ENCODE peak calls at places on chromosomes 11 and 22, in five cellular contexts. K is sigmoid colon, T is stomach, G is H1, D is tibial nerve. X is an unnamed sample.

GRCh38 chr11:90855531-90855930 is 632.7 kb upstream of the CHORDC1 start:
- DNase-seq in D (no peak), G (no peak), T (no peak), K (no peak), X (no peak)

GRCh38 chr11:48081151-48082010 is 101.0 kb downstream of the PTPRJ start:
- DNase-seq in D (peak; percentile 57), T (no peak), K (peak; percentile 78), G (no peak), X (no peak)

GRCh38 chr22:22565991-22566390 is 6.9 kb upstream of the PRAME start:
- DNase-seq in D (no peak), T (no peak), K (no peak), G (no peak), X (no peak)

GRCh38 chr11:43366597-43367121 is 7.9 kb downstream of the TTC17 start:
- DNase-seq in T (no peak), K (no peak), G (no peak), D (no peak), X (no peak)

GRCh38 chr11:723120-723883 is 17.3 kb downstream of the EPS8L2 start:
- DNase-seq in K (no peak), T (no peak), D (no peak), G (no peak), X (peak; percentile 38)

GRCh38 chr11:20501252-20501651 is 98.2 kb upstream of the SLC6A5 start:
- DNase-seq in G (no peak), T (no peak), K (no peak), D (no peak), X (no peak)

GRCh38 chr11:129969973-129970372 is 32.7 kb downstream of the PRDM10 start:
- DNase-seq in K (no peak), T (no peak), G (no peak), D (no peak), X (no peak)

GRCh38 chr22:41914611-41915034 is 251 bp downstream of the SHISA8 start:
- DNase-seq in K (no peak), G (no peak), D (no peak), T (no peak), X (no peak)

GRCh38 chr22:26321469-26321913 is 107.6 kb upstream of the ASPHD2 start:
- DNase-seq in T (no peak), K (peak; percentile 82), G (no peak), D (no peak), X (no peak)

GRCh38 chr11:33703771-33704170 is 3.1 kb upstream of the C11orf91 start:
- DNase-seq in K (no peak), T (peak; percentile 49), G (no peak), D (no peak), X (no peak)

GRCh38 chr11:79663012-79663411 is 222.2 kb upstream of the TENM4 start:
- DNase-seq in K (no peak), D (no peak), T (no peak), G (no peak), X (no peak)

GRCh38 chr22:42680648-42681047 is 31.5 kb upstream of the CYB5R3 start:
- DNase-seq in T (no peak), K (no peak), G (no peak), D (no peak), X (no peak)

GRCh38 chr22:38900677-38901076 is 28.7 kb upstream of the CBX6 start:
- DNase-seq in T (no peak), G (no peak), D (no peak), K (no peak), X (no peak)

GRCh38 chr22:36775589-36775965 is 342 bp downstream of the IFT27 start:
- DNase-seq in T (peak; percentile 44), K (peak; percentile 78), G (no peak), D (no peak), X (peak; percentile 66)

GRCh38 chr22:17965538-17966402 is 58.6 kb downstream of the MICAL3 start:
- DNase-seq in T (no peak), K (no peak), G (no peak), D (no peak), X (no peak)
- TF ChIP-seq EP300 in T (no peak), K (no peak), G (no peak), D (no peak), X (no peak)

GRCh38 chr22:47270463-47271135 is 508.1 kb downstream of the TBC1D22A start:
- DNase-seq in D (no peak), T (no peak), G (no peak), K (peak; percentile 38), X (no peak)

GRCh38 chr22:47267531-47268282 is 505.3 kb downstream of the TBC1D22A start:
- DNase-seq in D (no peak), T (no peak), G (no peak), K (no peak), X (no peak)

GRCh38 chr22:47260551-47260950 is 498.1 kb downstream of the TBC1D22A start:
- DNase-seq in T (no peak), K (no peak), D (no peak), G (no peak), X (no peak)

GRCh38 chr22:47269689-47270088 is 507.2 kb downstream of the TBC1D22A start:
- DNase-seq in K (no peak), D (no peak), G (no peak), T (no peak), X (no peak)

DNA sequence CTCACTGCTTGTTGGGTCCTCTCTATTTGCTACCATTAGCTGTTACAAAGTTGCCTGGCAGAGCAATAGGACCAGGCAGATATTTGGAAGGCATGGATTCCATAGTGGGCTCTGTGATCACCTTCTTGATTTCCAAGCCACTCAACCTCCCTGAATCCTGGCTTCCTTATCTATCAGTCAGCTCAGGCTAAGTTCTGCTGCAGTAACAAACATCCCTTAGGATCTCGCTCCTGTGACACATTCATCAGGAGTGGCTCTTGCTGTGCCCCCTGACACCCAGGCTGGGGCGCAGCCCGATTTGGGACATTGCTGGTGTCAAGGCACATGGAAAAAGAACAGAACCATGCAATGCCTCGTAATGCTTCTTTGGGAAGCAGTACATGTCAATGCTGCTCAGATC is 503.9 kb downstream of the TBC1D22A start:
- DNase-seq in G (no peak), T (no peak), K (no peak), D (no peak), X (no peak)
- H3K9me3 ChIP-seq in G (peaks cover 94% of the 10 kb centered on the region), T (no peaks in the 10 kb centered on the region), K (no peaks in the 10 kb centered on the region), D (peaks cover 21% of the 10 kb centered on the region), X (no peaks in the 10 kb centered on the region)

GRCh38 chr11:127052420-127052819 is 51.9 kb upstream of the KIRREL3 start:
- DNase-seq in D (no peak), K (no peak), G (no peak), T (no peak), X (no peak)

GRCh38 chr11:127044535-127044934 is 44.0 kb upstream of the KIRREL3 start:
- DNase-seq in D (no peak), T (no peak), K (no peak), G (no peak), X (no peak)

GRCh38 chr11:127050141-127050632 is 49.6 kb upstream of the KIRREL3 start:
- DNase-seq in G (no peak), T (no peak), K (no peak), D (no peak), X (no peak)

GRCh38 chr11:127054153-127054552 is 53.6 kb upstream of the KIRREL3 start:
- DNase-seq in T (no peak), G (no peak), D (no peak), K (no peak), X (no peak)

DNA sequence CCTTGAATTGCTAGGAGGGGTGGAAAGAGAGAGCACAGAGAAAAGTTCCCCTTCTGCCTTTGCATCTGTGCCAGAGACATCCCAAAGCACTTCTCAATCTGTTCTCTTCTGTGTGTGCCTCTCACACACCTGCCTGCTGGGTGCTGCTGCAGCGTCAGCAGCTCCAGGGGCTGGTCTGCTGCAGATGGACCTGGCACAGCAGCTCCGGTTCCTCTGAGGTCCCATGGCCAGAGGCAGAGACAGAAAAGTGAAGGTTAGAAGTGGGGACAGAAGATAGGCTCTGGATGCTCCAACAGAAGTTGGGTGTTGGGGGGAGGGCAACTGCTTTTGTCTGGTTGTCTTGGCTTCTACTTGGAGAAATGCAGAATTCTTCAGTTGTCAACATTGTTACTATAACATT is 48.9 kb upstream of the KIRREL3 start:
- DNase-seq in G (no peak), K (no peak), T (no peak), D (no peak), X (no peak)
- H3K36me3 ChIP-seq in G (no peaks in the 10 kb centered on the region), K (no peaks in the 10 kb centered on the region), T (no peaks in the 10 kb centered on the region), D (no peaks in the 10 kb centered on the region), X (no peaks in the 10 kb centered on the region)

GRCh38 chr22:20076627-20077172 is 3.3 kb upstream of the DGCR8 start:
- DNase-seq in G (no peak), D (no peak), T (no peak), K (no peak), X (no peak)

GRCh38 chr22:20069331-20070042 is 10.6 kb upstream of the DGCR8 start:
- DNase-seq in D (no peak), K (no peak), G (no peak), T (no peak), X (no peak)

GRCh38 chr22:20068640-20069039 is 11.4 kb upstream of the DGCR8 start:
- DNase-seq in G (no peak), D (no peak), K (no peak), T (no peak), X (no peak)

GRCh38 chr22:20066617-20067383 is 13.2 kb upstream of the DGCR8 start:
- DNase-seq in K (no peak), G (no peak), D (no peak), T (no peak), X (no peak)

GRCh38 chr22:20071524-20071972 is 8.5 kb upstream of the DGCR8 start:
- DNase-seq in T (no peak), G (no peak), D (no peak), K (no peak), X (no peak)
- TF ChIP-seq EP300 in T (no peak), G (no peak), D (no peak), K (no peak), X (no peak)

X was measured in ovary.